ENCODE peak calls at places on chromosome X, in five cellular contexts. One of them, this sample, is unnamed.

GRCh38 chrX:68827848-68828562 is 816 bp upstream of the EFNB1 start:
- DNase-seq in K562: peak
- DNase-seq in GM20000: peak
- DNase-seq in ELR: peak
- DNase-seq in HT1080: peak
- DNase-seq in this sample: peak

GRCh38 chrX:129462707-129463106 is 60.6 kb downstream of the SMARCA1 start:
- DNase-seq in K562: no peak
- DNase-seq in GM20000: no peak
- DNase-seq in ELR: peak
- DNase-seq in HT1080: no peak
- DNase-seq in this sample: no peak

GRCh38 chrX:2626750-2627149 is 64.3 kb upstream of the CD99 start:
- DNase-seq in K562: no peak
- DNase-seq in GM20000: no peak
- DNase-seq in ELR: no peak
- DNase-seq in HT1080: no peak
- DNase-seq in this sample: no peak

GRCh38 chrX:135425026-135425425 is 3.3 kb downstream of the SMIM10L2A start:
- DNase-seq in K562: no peak
- DNase-seq in GM20000: no peak
- DNase-seq in ELR: no peak
- DNase-seq in HT1080: no peak
- DNase-seq in this sample: no peak

GRCh38 chrX:130826249-130826648 is 76.8 kb downstream of the ENOX2 start:
- DNase-seq in K562: no peak
- DNase-seq in GM20000: no peak
- DNase-seq in ELR: no peak
- DNase-seq in HT1080: no peak
- DNase-seq in this sample: no peak

GRCh38 chrX:67724359-67725110 is 180.7 kb downstream of the AR start:
- DNase-seq in K562: no peak
- DNase-seq in GM20000: no peak
- DNase-seq in ELR: peak
- DNase-seq in HT1080: no peak
- DNase-seq in this sample: peak

GRCh38 chrX:358651-359143 is 28.0 kb downstream of the PPP2R3B start:
- DNase-seq in K562: no peak
- DNase-seq in GM20000: no peak
- DNase-seq in ELR: no peak
- DNase-seq in HT1080: no peak
- DNase-seq in this sample: no peak

GRCh38 chrX:33032700-33033099 is 178.6 kb downstream of the DMD start:
- DNase-seq in K562: no peak
- DNase-seq in GM20000: no peak
- DNase-seq in ELR: no peak
- DNase-seq in HT1080: no peak
- DNase-seq in this sample: no peak

GRCh38 chrX:104270916-104271512 is 16.3 kb upstream of the ESX1 start:
- DNase-seq in K562: peak
- DNase-seq in GM20000: no peak
- DNase-seq in ELR: peak
- DNase-seq in HT1080: peak
- DNase-seq in this sample: peak

GRCh38 chrX:130179170-130179569 is 7.4 kb downstream of the RAB33A start:
- DNase-seq in K562: peak
- DNase-seq in GM20000: no peak
- DNase-seq in ELR: no peak
- DNase-seq in HT1080: no peak
- DNase-seq in this sample: no peak

This sample was measured in fibroblast of the aortic adventitia.